ENCODE peak calls at places on chromosomes 7 and 10, in eight cellular contexts. I, Q, A, L, R, B, N and G are unnamed samples.
A peak's percentile ranks its signal among the peaks of the same experiment; 100 is the strongest.

GRCh38 chr7:122965306-122965705 is 30.2 kb downstream of the TAS2R16 start:
- DNase-seq in I (no peak), Q (no peak), A (no peak), L (no peak), R (no peak), B (no peak), N (no peak), G (no peak)

GRCh38 chr7:123460616-123461015 is 73.8 kb downstream of the IQUB start:
- DNase-seq in I (no peak), Q (no peak), A (no peak), L (no peak), R (no peak), B (no peak), N (no peak), G (no peak)

GRCh38 chr10:22693371-22693784 is 21.0 kb downstream of the PIP4K2A start:
- DNase-seq in I (no peak), Q (no peak), A (no peak), L (peak; percentile 87), R (no peak), B (no peak), N (no peak), G (no peak)

GRCh38 chr7:72546586-72546985 is 134.4 kb upstream of the CALN1 start:
- DNase-seq in I (no peak), Q (no peak), A (peak; percentile 24), L (no peak), R (no peak), B (no peak), N (no peak), G (no peak)

GRCh38 chr7:148590533-148590932 is at the start of gene C7orf33:
- DNase-seq in I (no peak), Q (no peak), A (no peak), L (no peak), R (no peak), B (no peak), N (no peak), G (no peak)

GRCh38 chr10:3069876-3070275 is 2.5 kb downstream of the PFKP start:
- DNase-seq in I (no peak), Q (no peak), A (no peak), L (no peak), R (no peak), B (no peak), N (no peak), G (no peak)

GRCh38 chr7:158814637-158815036 is 14.7 kb downstream of the ESYT2 start:
- DNase-seq in I (no peak), Q (no peak), A (no peak), L (no peak), R (no peak), B (no peak), N (no peak), G (no peak)

GRCh38 chr7:3021825-3022224 is 21.8 kb downstream of the CARD11 start:
- DNase-seq in I (no peak), Q (no peak), A (no peak), L (no peak), R (no peak), B (no peak), N (no peak), G (no peak)

GRCh38 chr7:40219917-40220316 is 85.1 kb downstream of the SUGCT start:
- DNase-seq in I (no peak), Q (no peak), A (no peak), L (no peak), R (no peak), B (no peak), N (no peak), G (no peak)

GRCh38 chr10:21031232-21031790 is 134.2 kb upstream of the NEBL start:
- DNase-seq in I (no peak), Q (no peak), A (no peak), L (no peak), R (no peak), B (no peak), N (no peak), G (no peak)

GRCh38 chr10:92690211-92691041 is 671 bp downstream of the HHEX start:
- DNase-seq in I (no peak), Q (peak; percentile 84), A (no peak), L (peak; percentile 58), R (peak; percentile 61), B (peak; percentile 67), N (no peak), G (no peak)

GRCh38 chr7:137975223-137975622 is 26.7 kb downstream of the CREB3L2 start:
- DNase-seq in I (no peak), Q (peak; percentile 68), A (no peak), L (peak; percentile 72), R (no peak), B (no peak), N (no peak), G (peak; percentile 30)

GRCh38 chr10:4129866-4130455 is 345.0 kb upstream of the KLF6 start:
- DNase-seq in I (no peak), Q (no peak), A (no peak), L (no peak), R (no peak), B (no peak), N (no peak), G (no peak)

GRCh38 chr7:42407311-42407710 is 170.3 kb upstream of the GLI3 start:
- DNase-seq in I (no peak), Q (no peak), A (no peak), L (no peak), R (no peak), B (no peak), N (no peak), G (no peak)

GRCh38 chr7:38932509-38933168 is 23.6 kb upstream of the VPS41 start:
- DNase-seq in I (no peak), Q (peak; percentile 67), A (peak; percentile 16), L (peak; percentile 58), R (peak; percentile 68), B (peak; percentile 64), N (peak; percentile 25), G (peak; percentile 21)

GRCh38 chr7:46945328-46945727 is 636.6 kb downstream of the TNS3 start:
- DNase-seq in I (no peak), Q (no peak), A (no peak), L (no peak), R (no peak), B (no peak), N (no peak), G (no peak)

GRCh38 chr10:78255214-78255613 is 221.6 kb downstream of the RPS24 start:
- DNase-seq in I (no peak), Q (no peak), A (no peak), L (no peak), R (no peak), B (no peak), N (no peak), G (no peak)
- TF ChIP-seq POLR2A in I (no peak), Q (no peak), A (no peak), L (no peak), R (no peak), B (no peak), N (no peak), G (no peak)

DNA sequence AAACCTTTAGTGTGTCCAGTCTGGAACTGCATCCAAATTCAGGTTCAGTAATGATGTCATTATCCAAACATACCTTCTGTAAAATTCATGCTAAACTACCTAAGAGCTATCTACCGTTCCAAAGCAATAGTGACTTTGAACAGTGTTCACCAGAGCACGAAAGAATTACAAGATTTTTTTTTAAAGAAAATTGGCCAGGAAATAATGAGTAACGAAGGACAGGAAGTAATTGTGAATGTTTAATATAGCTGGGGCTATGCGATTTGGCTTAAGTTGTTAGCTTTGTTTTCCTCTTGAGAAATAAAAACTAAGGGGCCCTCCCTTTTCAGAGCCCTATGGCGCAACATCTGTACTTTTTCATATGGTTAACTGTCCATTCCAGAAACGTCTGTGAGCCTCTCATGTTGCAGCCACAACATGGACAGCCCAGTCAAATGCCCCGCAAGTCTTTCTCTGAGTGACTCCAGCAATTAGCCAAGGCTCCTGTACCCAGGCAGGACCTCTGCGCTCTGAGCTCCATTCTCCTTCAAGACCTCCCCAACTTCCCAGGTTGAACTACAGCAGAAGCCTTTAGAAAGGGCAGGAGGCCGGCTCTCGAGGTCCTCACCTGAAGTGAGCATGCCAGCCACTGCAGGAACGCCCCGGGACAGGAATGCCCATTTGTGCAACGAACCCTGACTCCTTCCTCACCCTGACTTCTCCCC is 622 bp upstream of the FAS start:
- DNase-seq in I (no peak), Q (no peak), A (no peak), L (no peak), R (no peak), B (peak; percentile 26), N (no peak), G (no peak)
- TF ChIP-seq POLR2A in I (no peak), Q (peak; percentile 31), A (no peak), L (no peak), R (no peak), B (no peak), N (no peak), G (no peak)

DNA sequence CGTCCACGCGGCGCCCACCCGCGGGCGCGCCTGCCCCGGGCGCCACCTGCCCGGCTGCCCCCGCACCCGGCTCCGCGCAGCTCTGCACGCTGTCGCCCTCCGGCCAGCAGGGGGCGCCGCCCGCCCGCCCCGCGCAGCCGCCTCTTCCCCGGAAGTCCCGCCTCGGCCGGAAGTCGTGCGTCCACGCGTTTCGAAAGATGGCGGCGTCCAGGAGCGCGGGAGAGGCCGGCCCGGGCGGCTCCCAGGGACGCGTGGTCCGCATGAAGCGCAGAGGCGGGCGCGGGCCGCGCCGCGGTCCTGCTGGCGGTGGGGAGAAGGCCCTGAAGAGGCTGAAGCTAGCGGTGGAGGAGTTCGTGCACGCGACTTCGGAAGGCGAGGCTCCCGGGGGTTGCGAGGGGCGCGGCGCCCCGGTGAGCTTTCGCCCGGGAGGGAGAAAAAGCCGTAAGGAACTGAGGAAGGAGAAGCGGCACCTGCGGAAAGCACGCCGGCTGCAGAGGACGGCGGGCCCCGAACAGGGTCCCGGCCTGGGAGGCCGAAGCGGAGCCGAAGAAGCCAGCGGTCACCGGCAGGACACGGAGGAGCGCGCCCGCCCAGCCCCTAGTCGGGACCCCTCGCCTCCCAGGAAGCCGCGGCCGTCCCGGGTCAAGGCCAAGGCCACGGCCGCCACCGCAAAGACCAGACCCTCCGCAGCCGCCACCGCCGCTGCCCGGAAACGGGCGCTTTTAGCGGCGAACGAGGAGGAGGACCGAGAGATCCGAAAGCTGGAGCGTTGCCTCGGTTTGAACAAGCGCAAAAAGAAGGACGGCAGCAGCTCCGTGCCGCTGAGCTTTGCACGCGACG is at the start of gene NOM1:
- DNase-seq in I (peak; percentile 24), Q (peak; percentile 97), A (peak; percentile 20), L (peak; percentile 92), R (peak; percentile 91), B (peak; percentile 92), N (no peak), G (peak; percentile 98)
- TF ChIP-seq POLR2A in I (no peak), Q (peak; percentile 55), A (peak; percentile 92), L (peak; percentile 70), R (peak; percentile 52), B (no peak), N (no peak), G (peak; percentile 87)

DNA sequence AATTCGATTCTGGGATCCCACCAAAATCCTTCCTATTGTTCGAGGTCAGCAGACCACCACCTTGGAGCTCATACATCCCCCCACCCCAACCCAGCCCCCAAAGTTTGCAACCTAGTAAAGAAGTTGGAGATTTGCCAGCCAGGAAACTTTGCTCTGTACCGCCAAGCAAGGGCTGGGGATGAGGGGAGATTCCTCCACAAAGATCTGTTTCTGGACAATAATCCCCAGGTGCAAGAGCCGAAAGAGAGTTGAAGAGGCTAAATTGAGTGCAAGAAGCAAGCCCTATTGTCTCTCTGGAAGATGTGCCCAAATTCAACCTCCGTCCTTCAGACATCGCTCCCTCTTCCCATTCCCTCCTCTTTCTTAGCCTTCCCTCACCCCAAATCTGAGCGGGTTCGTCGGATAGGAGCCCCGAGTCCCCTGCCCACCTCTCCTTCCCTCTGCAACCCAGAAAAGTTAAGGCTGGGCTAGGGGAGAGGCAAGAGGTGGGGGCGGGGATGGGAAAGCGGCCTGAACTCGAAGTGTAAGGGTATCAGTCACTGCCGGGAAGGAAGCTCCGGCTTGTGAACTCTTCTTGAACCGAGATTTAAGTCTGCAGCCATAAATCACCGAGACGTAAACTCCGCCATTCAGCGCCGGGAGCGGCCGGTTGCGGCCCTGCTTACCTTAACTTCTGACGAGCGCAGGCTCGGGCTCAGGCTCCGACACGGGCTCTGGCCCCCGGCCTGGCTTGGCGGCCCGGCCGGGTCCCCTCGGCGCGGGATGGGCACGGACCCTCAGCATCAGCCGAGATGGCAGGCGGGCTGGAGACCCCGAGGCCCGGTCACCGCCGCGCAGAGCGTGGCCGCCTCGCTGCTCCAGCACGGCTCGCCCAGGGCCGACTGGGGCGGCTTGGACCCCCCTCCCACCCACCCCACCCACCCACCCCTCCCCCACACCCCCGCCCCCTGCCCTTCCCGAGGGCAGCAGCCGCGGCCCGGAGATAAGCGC is 10.8 kb upstream of the HOXA2 start:
- DNase-seq in I (no peak), Q (no peak), A (no peak), L (no peak), R (peak; percentile 80), B (no peak), N (no peak), G (no peak)
- TF ChIP-seq POLR2A in I (no peak), Q (peak; percentile 36), A (no peak), L (no peak), R (peak; percentile 31), B (no peak), N (no peak), G (no peak)